ENCODE peak calls at places on chromosomes 6 and 20, in eight cellular contexts. Q is neural crest cell, V is NCI-H1092, R is GM13976, W is NCI-H446, B is ELR, S is RKO, J is endodermal cell. G is an unnamed sample.

GRCh38 chr20:24996449-24997195 is 4.1 kb upstream of the APMAP start:
- DNase-seq in Q (no peak), V (no peak), R (no peak), W (no peak), B (no peak), S (no peak), J (peak; percentile 26), G (no peak)

GRCh38 chr6:119124079-119124824 is 45.8 kb upstream of the FAM184A start:
- DNase-seq in Q (no peak), V (no peak), R (no peak), W (no peak), B (peak; percentile 24), S (no peak), J (no peak), G (no peak)

GRCh38 chr20:61629361-61630239 is 377.5 kb downstream of the CDH4 start:
- DNase-seq in Q (no peak), V (no peak), R (no peak), W (no peak), B (no peak), S (no peak), J (no peak), G (no peak)

GRCh38 chr6:1396952-1397868 is 7.8 kb downstream of the FOXF2 start:
- DNase-seq in Q (peak; percentile 68), V (no peak), R (peak; percentile 87), W (peak; percentile 73), B (peak; percentile 96), S (peak; percentile 68), J (peak; percentile 90), G (peak; percentile 61)

GRCh38 chr6:55543633-55544309 is 35.2 kb downstream of the HMGCLL1 start:
- DNase-seq in Q (no peak), V (no peak), R (no peak), W (peak; percentile 3), B (peak; percentile 23), S (peak; percentile 5), J (peak; percentile 54), G (no peak)

GRCh38 chr6:111258615-111259088 is 171.3 kb downstream of the SLC16A10 start:
- DNase-seq in Q (no peak), V (no peak), R (no peak), W (no peak), B (peak; percentile 49), S (no peak), J (no peak), G (no peak)

GRCh38 chr6:140485740-140486467 is 1111.5 kb upstream of the CITED2 start:
- DNase-seq in Q (no peak), V (no peak), R (no peak), W (no peak), B (peak; percentile 89), S (peak; percentile 81), J (no peak), G (no peak)

GRCh38 chr20:18428490-18429173 is 38.2 kb downstream of the DZANK1 start:
- DNase-seq in Q (no peak), V (no peak), R (no peak), W (peak; percentile 24), B (no peak), S (no peak), J (no peak), G (no peak)

GRCh38 chr6:3453410-3453809 is 3.4 kb downstream of the SLC22A23 start:
- DNase-seq in Q (no peak), V (no peak), R (no peak), W (no peak), B (no peak), S (no peak), J (peak; percentile 44), G (no peak)

GRCh38 chr6:53960311-53960710 is 150.9 kb upstream of the MLIP start:
- DNase-seq in Q (no peak), V (no peak), R (no peak), W (no peak), B (peak; percentile 67), S (no peak), J (no peak), G (no peak)

GRCh38 chr6:159729598-159729997 is 2.3 kb downstream of the WTAP start:
- DNase-seq in Q (no peak), V (no peak), R (peak; percentile 38), W (no peak), B (peak; percentile 13), S (peak; percentile 41), J (no peak), G (no peak)

GRCh38 chr6:138638626-138639025 is 134.9 kb upstream of the CCDC28A start:
- DNase-seq in Q (no peak), V (no peak), R (no peak), W (no peak), B (no peak), S (no peak), J (no peak), G (no peak)

GRCh38 chr6:68572525-68572924 is 62.6 kb upstream of the ADGRB3 start:
- DNase-seq in Q (peak; percentile 2), V (no peak), R (peak; percentile 40), W (peak; percentile 8), B (peak; percentile 27), S (peak; percentile 43), J (peak; percentile 87), G (peak; percentile 24)

GRCh38 chr6:186221-186965 is 105.9 kb upstream of the DUSP22 start:
- DNase-seq in Q (no peak), V (no peak), R (no peak), W (no peak), B (no peak), S (no peak), J (no peak), G (no peak)

GRCh38 chr20:41466836-41467619 is 100.4 kb upstream of the EMILIN3 start:
- DNase-seq in Q (no peak), V (no peak), R (no peak), W (no peak), B (no peak), S (no peak), J (no peak), G (no peak)

GRCh38 chr6:356828-357251 is 34.7 kb upstream of the IRF4 start:
- DNase-seq in Q (no peak), V (no peak), R (peak; percentile 89), W (no peak), B (no peak), S (no peak), J (no peak), G (no peak)